ENCODE peak calls at places on chromosomes 1 and 21, in ten cellular contexts. K is CD8-positive, alpha-beta T cell; M is Calu3; L is progenitor cell of endocrine pancreas; X is HepG2; V is mesothelial cell of epicardium; Q is IMR-90; R is endothelial cell; J is right lobe of liver; F is cardiac muscle cell. W is an unnamed sample.

GRCh38 chr1:152870831-152871730 is 7.0 kb upstream of the SMCP start:
- DNase-seq in X (peak), F (peak), K (no peak), V (no peak), J (peak), R (peak), Q (peak), L (no peak), M (peak), W (no peak)

GRCh38 chr1:226814751-226815496 is 55.5 kb upstream of the PSEN2 start:
- DNase-seq in R (peak), L (no peak), Q (peak), X (no peak), J (no peak), K (no peak), F (peak), V (no peak), M (peak), W (no peak)

GRCh38 chr1:214220891-214221290 is 60.1 kb upstream of the SMYD2 start:
- DNase-seq in K (no peak), F (no peak), V (no peak), Q (no peak), L (no peak), M (no peak), X (no peak), J (no peak), R (no peak), W (no peak)

GRCh38 chr1:54665852-54666251 is 24.3 kb downstream of the MROH7 start:
- DNase-seq in M (no peak), Q (no peak), V (no peak), J (no peak), F (no peak), K (no peak), L (no peak), R (no peak), X (no peak), W (no peak)

GRCh38 chr1:151701515-151701914 is 15.1 kb downstream of the CELF3 start:
- DNase-seq in F (no peak), M (no peak), Q (no peak), X (no peak), K (no peak), R (no peak), V (no peak), J (no peak), L (no peak), W (no peak)

GRCh38 chr1:116115476-116115875 is 4.3 kb downstream of the MAB21L3 start:
- DNase-seq in M (peak), V (no peak), L (no peak), F (peak), R (no peak), Q (peak), K (no peak), J (no peak), X (no peak), W (no peak)

GRCh38 chr1:227545361-227545760 is 18.0 kb upstream of the ZNF678 start:
- DNase-seq in X (no peak), K (no peak), J (no peak), Q (no peak), F (no peak), V (no peak), M (no peak), L (no peak), R (no peak), W (no peak)

GRCh38 chr1:121525355-121525754 is 340.6 kb downstream of the SRGAP2C start:
- DNase-seq in Q (no peak), R (no peak), F (no peak), K (no peak), J (no peak), M (no peak), L (no peak), V (no peak), X (no peak), W (no peak)

GRCh38 chr1:171948491-171948890 is 107.2 kb downstream of the DNM3 start:
- DNase-seq in M (no peak), F (peak), V (no peak), J (no peak), Q (peak), L (no peak), K (no peak), X (no peak), R (no peak), W (no peak)

GRCh38 chr1:206905295-206906164 is 8.3 kb downstream of the IL24 start:
- DNase-seq in Q (peak), J (no peak), M (no peak), F (peak), R (no peak), V (no peak), L (no peak), K (no peak), X (no peak), W (no peak)

GRCh38 chr1:116488052-116488451 is 82.8 kb downstream of the CD58 start:
- DNase-seq in X (no peak), L (no peak), M (no peak), J (no peak), F (no peak), K (no peak), Q (no peak), V (no peak), R (no peak), W (no peak)

GRCh38 chr21:44802396-44803153 is 955 bp upstream of the UBE2G2 start:
- DNase-seq in F (no peak), V (no peak), R (no peak), L (no peak), J (no peak), K (no peak), X (peak), Q (no peak), M (no peak), W (no peak)

GRCh38 chr1:24418898-24419628 is 3.5 kb downstream of the NIPAL3 start:
- DNase-seq in F (peak), J (no peak), V (no peak), L (no peak), R (no peak), M (no peak), K (no peak), X (no peak), Q (peak), W (no peak)

GRCh38 chr1:101298663-101299062 is 61.8 kb downstream of the S1PR1 start:
- DNase-seq in L (no peak), F (no peak), K (no peak), R (no peak), X (no peak), M (no peak), J (no peak), Q (no peak), V (no peak), W (no peak)

GRCh38 chr1:102191723-102192122 is 195.0 kb upstream of the OLFM3 start:
- DNase-seq in V (no peak), F (peak), J (no peak), Q (no peak), K (no peak), X (peak), R (peak), M (peak), L (no peak), W (peak)

GRCh38 chr1:93304716-93305138 is 41.0 kb upstream of the DR1 start:
- DNase-seq in X (peak), J (no peak), M (peak), F (peak), L (no peak), Q (peak), V (no peak), K (no peak), R (peak), W (peak)

GRCh38 chr21:44846485-44847260 is 26.8 kb downstream of the PTTG1IP start:
- DNase-seq in K (no peak), R (no peak), L (no peak), V (no peak), X (peak), Q (peak), F (peak), J (peak), M (no peak), W (peak)

GRCh38 chr1:39262802-39263201 is 58.3 kb downstream of the MACF1 start:
- DNase-seq in R (no peak), K (no peak), L (no peak), M (no peak), Q (no peak), V (no peak), J (no peak), X (no peak), F (peak), W (peak)

GRCh38 chr1:15902882-15903281 is 55.4 kb downstream of the SPEN start:
- DNase-seq in M (no peak), K (no peak), L (no peak), V (no peak), Q (peak), J (no peak), R (no peak), F (peak), X (no peak), W (no peak)

GRCh38 chr1:228862542-228863505 is 127.5 kb downstream of the RHOU start:
- DNase-seq in X (no peak), F (peak), R (no peak), V (no peak), L (no peak), Q (peak), M (no peak), K (no peak), J (no peak), W (no peak)

GRCh38 chr1:36300526-36300925 is 5.6 kb upstream of the SH3D21 start:
- DNase-seq in F (no peak), K (no peak), J (no peak), X (no peak), Q (peak), L (no peak), V (no peak), R (no peak), M (no peak), W (no peak)

GRCh38 chr1:184691719-184692324 is 62.8 kb downstream of the EDEM3 start:
- DNase-seq in K (no peak), Q (peak), R (peak), X (peak), F (peak), V (no peak), M (peak), L (no peak), J (no peak), W (no peak)

GRCh38 chr1:31203215-31203614 is 36.5 kb downstream of the NKAIN1 start:
- DNase-seq in R (no peak), L (no peak), F (peak), V (no peak), K (no peak), M (no peak), X (no peak), Q (no peak), J (no peak), W (no peak)

GRCh38 chr21:16563795-16564194 is 834.0 kb downstream of the USP25 start:
- DNase-seq in L (no peak), X (peak), F (peak), K (no peak), M (peak), J (peak), R (no peak), Q (no peak), V (no peak), W (no peak)

GRCh38 chr1:232472485-232473041 is 157.4 kb downstream of the SIPA1L2 start:
- DNase-seq in K (no peak), F (peak), V (no peak), R (no peak), M (no peak), J (no peak), X (no peak), Q (peak), L (no peak), W (no peak)

GRCh38 chr1:153483776-153484175 is 23.3 kb upstream of the S100A7 start:
- DNase-seq in R (no peak), J (no peak), M (peak), F (no peak), L (no peak), X (no peak), K (no peak), V (no peak), Q (no peak), W (no peak)

GRCh38 chr1:23592209-23592905 is 33.1 kb upstream of the ID3 start:
- DNase-seq in K (no peak), J (no peak), M (no peak), L (no peak), X (no peak), V (no peak), R (no peak), F (no peak), Q (no peak), W (no peak)

GRCh38 chr21:26790289-26790688 is 54.9 kb downstream of the ADAMTS1 start:
- DNase-seq in J (no peak), R (no peak), L (no peak), M (peak), V (no peak), Q (no peak), K (no peak), F (no peak), X (no peak), W (no peak)

GRCh38 chr1:200240655-200241054 is 169.2 kb downstream of the ZNF281 start:
- DNase-seq in V (no peak), F (no peak), Q (peak), K (no peak), R (peak), X (no peak), L (no peak), M (no peak), J (no peak), W (no peak)

GRCh38 chr1:25080294-25081209 is 150.5 kb upstream of the RUNX3 start:
- DNase-seq in M (no peak), L (no peak), J (no peak), R (no peak), K (no peak), Q (peak), V (no peak), F (peak), X (no peak), W (no peak)

GRCh38 chr1:17211377-17211776 is 6.4 kb downstream of the PADI1 start:
- DNase-seq in K (no peak), J (no peak), V (no peak), X (no peak), L (no peak), F (no peak), Q (no peak), R (no peak), M (no peak), W (no peak)

GRCh38 chr1:37020653-37021277 is 13.6 kb downstream of the GRIK3 start:
- DNase-seq in K (no peak), F (no peak), V (no peak), R (peak), X (peak), M (peak), J (no peak), Q (no peak), L (peak), W (no peak)

GRCh38 chr1:157195521-157196244 is 57.5 kb upstream of the ETV3 start:
- DNase-seq in R (no peak), M (no peak), L (no peak), J (peak), V (no peak), F (no peak), Q (no peak), X (no peak), K (no peak), W (no peak)

GRCh38 chr1:242454262-242455051 is 70.0 kb downstream of the PLD5 start:
- DNase-seq in M (peak), R (peak), X (peak), F (peak), Q (peak), K (no peak), V (no peak), L (no peak), J (no peak), W (peak)

GRCh38 chr1:153697191-153697872 is 18.8 kb downstream of the NPR1 start:
- DNase-seq in M (no peak), F (peak), K (no peak), R (peak), L (no peak), J (no peak), V (peak), Q (no peak), X (peak), W (no peak)

GRCh38 chr1:228923973-228924766 is 188.9 kb downstream of the RHOU start:
- DNase-seq in Q (peak), R (no peak), J (no peak), V (no peak), L (no peak), M (peak), X (no peak), K (no peak), F (peak), W (no peak)

DNA sequence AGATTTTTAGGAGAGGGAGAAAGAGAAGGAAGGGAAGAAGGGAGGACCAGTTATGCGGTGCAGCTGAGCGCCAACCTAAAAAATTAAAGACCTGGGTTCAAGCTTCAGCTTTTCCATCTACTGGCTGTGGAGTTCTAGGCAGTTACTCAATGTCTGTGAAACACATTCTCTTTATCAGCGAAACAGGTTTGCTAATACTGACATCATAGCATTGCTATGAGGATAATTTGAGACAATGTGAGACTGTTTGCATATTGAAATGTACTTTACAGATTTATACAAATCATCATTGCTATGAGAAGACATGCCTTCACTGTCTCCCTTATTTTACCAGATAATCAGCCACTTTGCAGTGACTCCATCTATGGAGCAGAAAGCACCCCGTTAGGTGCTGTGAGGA is 222.9 kb upstream of the SGIP1 start:
- DNase-seq in K (no peak), M (no peak), L (no peak), F (peak), Q (peak), J (no peak), X (no peak), V (no peak), R (no peak), W (no peak)
- TF ChIP-seq CTCF in K (no peak), M (no peak), L (no peak), F (no peak), Q (no peak), J (no peak), X (no peak), V (no peak), R (no peak), W (no peak)

GRCh38 chr1:87024936-87025537 is 110.6 kb downstream of the HS2ST1 start:
- DNase-seq in R (peak), Q (peak), V (no peak), F (peak), K (no peak), M (peak), L (no peak), X (peak), J (no peak), W (peak)
- TF ChIP-seq CTCF in R (no peak), Q (peak), V (no peak), F (peak), K (no peak), M (peak), L (peak), X (peak), J (peak), W (peak)

DNA sequence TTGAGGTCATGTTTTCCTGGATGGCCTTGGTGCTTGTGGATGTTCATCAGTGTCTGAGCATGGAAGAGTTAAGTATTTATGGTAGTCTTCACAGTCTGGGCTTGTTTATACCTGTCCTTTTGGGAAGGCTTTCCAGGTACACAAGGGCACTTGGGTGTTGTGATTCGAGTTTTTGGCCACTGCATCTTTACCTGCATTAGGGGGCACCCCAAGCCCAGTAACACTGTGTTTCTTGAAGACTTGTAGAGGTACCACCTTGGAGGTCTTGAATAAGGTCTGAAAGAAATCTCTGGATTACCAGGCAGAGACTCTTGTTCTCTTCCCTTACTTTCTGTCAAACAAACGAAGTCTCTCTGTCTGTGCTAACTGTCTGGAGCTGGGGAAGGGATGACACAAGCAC is 34.4 kb upstream of the ROR1 start:
- DNase-seq in X (no peak), F (no peak), M (no peak), V (no peak), J (no peak), L (no peak), R (no peak), Q (no peak), K (no peak), W (no peak)
- TF ChIP-seq CTCF in X (no peak), F (no peak), M (no peak), V (no peak), J (no peak), L (no peak), R (no peak), Q (no peak), K (no peak), W (no peak)

GRCh38 chr1:6207921-6208320 is 2.0 kb downstream of the RNF207 start:
- DNase-seq in J (no peak), F (no peak), L (no peak), K (no peak), V (no peak), Q (no peak), R (no peak), X (no peak), M (no peak), W (no peak)

GRCh38 chr1:6211731-6212130 is 5.8 kb downstream of the RNF207 start:
- DNase-seq in F (no peak), Q (no peak), J (no peak), R (no peak), K (no peak), X (no peak), V (no peak), M (no peak), L (no peak), W (no peak)

GRCh38 chr1:6210606-6211355 is 4.9 kb downstream of the RNF207 start:
- DNase-seq in K (no peak), R (no peak), J (no peak), X (no peak), F (no peak), V (no peak), Q (no peak), L (no peak), M (no peak), W (no peak)

GRCh38 chr1:6208723-6209660 is 3.1 kb downstream of the RNF207 start:
- DNase-seq in J (no peak), F (peak), Q (peak), L (peak), R (peak), K (no peak), V (no peak), M (no peak), X (no peak), W (peak)

DNA sequence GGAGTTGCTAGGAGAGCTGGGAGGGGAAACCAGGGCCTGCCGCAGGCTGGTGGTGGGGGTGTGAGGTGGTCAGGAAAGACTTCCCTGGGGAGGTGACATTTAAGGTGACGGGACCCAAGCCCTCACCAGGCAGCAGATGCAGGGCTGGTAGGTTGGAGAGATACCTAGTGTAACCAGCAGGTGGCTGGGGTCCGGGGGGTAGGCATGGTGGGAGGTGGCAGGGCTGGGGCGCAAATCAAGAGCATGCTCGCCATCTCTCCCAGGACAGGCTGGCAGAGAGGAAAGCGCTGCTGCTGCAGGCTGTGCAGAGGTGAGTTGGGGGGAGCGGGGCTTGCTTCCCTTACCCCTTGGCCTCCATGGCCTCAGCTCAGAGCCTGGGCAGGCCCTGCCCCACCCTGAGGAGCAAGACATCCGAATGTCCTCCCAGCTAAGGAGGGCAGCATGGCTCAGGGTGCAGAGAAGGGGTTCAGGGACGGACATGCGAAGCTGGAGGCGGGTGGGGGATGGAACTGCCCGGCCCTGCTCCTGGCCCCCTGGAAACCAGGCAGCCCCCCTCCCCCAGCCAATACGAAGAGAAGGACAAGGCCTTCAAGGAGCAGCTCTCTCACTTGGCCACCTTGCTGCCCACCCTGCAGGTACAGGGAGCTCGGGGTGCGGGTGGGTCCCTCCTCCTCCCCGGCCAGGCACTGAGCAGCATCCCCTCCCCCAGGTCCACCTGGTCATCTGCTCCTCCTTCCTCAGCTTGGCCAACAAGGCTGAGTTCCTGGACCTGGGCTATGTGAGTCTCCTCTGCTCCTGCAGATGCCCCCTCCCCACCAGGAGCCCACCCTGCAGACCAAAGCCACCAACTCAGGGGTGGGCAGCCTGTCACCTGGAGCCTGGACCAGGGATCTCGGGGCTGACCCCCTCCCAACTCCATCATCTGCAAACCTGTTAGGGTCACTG is 4.0 kb downstream of the RNF207 start:
- DNase-seq in K (no peak), M (no peak), J (no peak), V (no peak), X (no peak), F (no peak), R (no peak), L (no peak), Q (no peak), W (no peak)
- TF ChIP-seq CTCF in K (no peak), M (no peak), J (no peak), V (peak), X (no peak), F (no peak), R (no peak), L (no peak), Q (peak), W (peak)

GRCh38 chr1:209454340-209455014 is 129.0 kb upstream of the CAMK1G start:
- DNase-seq in X (no peak), K (no peak), V (no peak), R (no peak), L (no peak), J (no peak), M (no peak), F (no peak), Q (no peak), W (no peak)
- TF ChIP-seq CTCF in X (no peak), K (no peak), V (no peak), R (no peak), L (no peak), J (no peak), M (no peak), F (no peak), Q (no peak), W (no peak)